ENCODE peak calls at places on chromosome X, in ten cellular contexts. Y is endothelial cell; S is NB4; Q is suprapubic skin; C is AG04450; L is body of pancreas; E is HepG2; M is fibroblast of lung; X is CD8-positive, alpha-beta T cell; N is A673. T is an unnamed sample.

GRCh38 chrX:2848806-2849420 is 20.2 kb downstream of the GYG2 start:
- DNase-seq in Y (no peak), Q (no peak), E (peak), S (peak), N (peak), L (no peak), X (no peak), C (no peak), M (peak), T (peak)

GRCh38 chrX:331145-331771 is 12.7 kb upstream of the GTPBP6 start:
- DNase-seq in Y (no peak), E (no peak), X (no peak), C (no peak), M (peak), S (peak), Q (no peak), L (no peak), N (peak), T (no peak)

GRCh38 chrX:50054147-50054546 is 131.8 kb downstream of the CLCN5 start:
- DNase-seq in S (no peak), Y (no peak), X (no peak), L (no peak), N (no peak), M (no peak), Q (no peak), C (no peak), E (no peak), T (no peak)

GRCh38 chrX:37060999-37061398 is 52.8 kb downstream of the FAM47C start:
- DNase-seq in C (peak), E (peak), Q (no peak), L (no peak), Y (peak), X (no peak), M (peak), S (peak), N (peak), T (peak)

GRCh38 chrX:39883664-39884063 is 214.1 kb downstream of the BCOR start:
- DNase-seq in L (no peak), N (no peak), E (no peak), S (no peak), M (no peak), C (no peak), Y (no peak), Q (no peak), X (no peak), T (no peak)

GRCh38 chrX:9573282-9574106 is 108.6 kb downstream of the TBL1X start:
- DNase-seq in C (no peak), X (no peak), E (no peak), S (no peak), M (no peak), Y (no peak), Q (no peak), L (peak), N (no peak), T (no peak)

GRCh38 chrX:56812515-56813105 is 83.6 kb downstream of the NBDY start:
- DNase-seq in Y (no peak), Q (no peak), N (no peak), S (no peak), M (peak), E (no peak), C (no peak), L (no peak), X (peak), T (no peak)

GRCh38 chrX:7088968-7089615 is 58.4 kb upstream of the STS start:
- DNase-seq in C (no peak), X (peak), Y (no peak), S (peak), M (no peak), Q (no peak), L (no peak), E (no peak), N (no peak), T (peak)

GRCh38 chrX:108036298-108036973 is 8.4 kb upstream of the VSIG1 start:
- DNase-seq in E (peak), L (no peak), Q (no peak), M (peak), N (no peak), S (peak), X (no peak), C (peak), Y (no peak), T (peak)

GRCh38 chrX:133698298-133698697 is 283.0 kb upstream of the GPC4 start:
- DNase-seq in S (no peak), E (no peak), Y (no peak), L (no peak), N (peak), X (no peak), M (peak), Q (no peak), C (peak), T (peak)

GRCh38 chrX:4277122-4277521 is 563.7 kb upstream of the PRKX start:
- DNase-seq in E (no peak), X (no peak), C (no peak), Q (no peak), Y (no peak), N (peak), M (no peak), L (no peak), S (peak), T (no peak)

GRCh38 chrX:8743126-8743732 is 11.3 kb upstream of the ANOS1 start:
- DNase-seq in X (peak), C (no peak), L (peak), Q (no peak), E (peak), N (peak), Y (peak), S (peak), M (peak), T (peak)

GRCh38 chrX:49040376-49040955 is 2.7 kb downstream of the TFE3 start:
- DNase-seq in M (peak), X (no peak), L (no peak), Q (no peak), N (peak), C (no peak), E (no peak), Y (no peak), S (no peak), T (peak)

GRCh38 chrX:139106111-139106510 is 394.6 kb upstream of the FGF13 start:
- DNase-seq in Q (no peak), X (no peak), L (no peak), Y (no peak), N (peak), E (no peak), S (no peak), C (no peak), M (peak), T (peak)
- TF ChIP-seq CTCF in Q (no peak), X (no peak), L (no peak), Y (no peak), N (no peak), E (no peak), S (no peak), C (no peak), M (no peak), T (no peak)

GRCh38 chrX:111169141-111169540 is 73.2 kb downstream of the PAK3 start:
- DNase-seq in Y (no peak), S (no peak), Q (no peak), E (no peak), L (no peak), X (no peak), M (no peak), C (no peak), N (no peak), T (no peak)

GRCh38 chrX:111170017-111170416 is 74.0 kb downstream of the PAK3 start:
- DNase-seq in Y (no peak), L (no peak), M (peak), S (peak), Q (no peak), C (no peak), N (no peak), X (no peak), E (no peak), T (no peak)

GRCh38 chrX:111167334-111167733 is 71.3 kb downstream of the PAK3 start:
- DNase-seq in S (peak), Y (no peak), M (no peak), Q (no peak), L (no peak), N (no peak), C (no peak), E (no peak), X (no peak), T (no peak)

GRCh38 chrX:111165902-111166301 is 69.9 kb downstream of the PAK3 start:
- DNase-seq in X (no peak), C (no peak), Q (no peak), Y (no peak), M (no peak), L (no peak), S (no peak), E (no peak), N (no peak), T (no peak)

GRCh38 chrX:111168314-111168713 is 72.3 kb downstream of the PAK3 start:
- DNase-seq in L (no peak), Q (no peak), E (peak), N (peak), S (peak), M (peak), X (no peak), C (no peak), Y (peak), T (peak)
- TF ChIP-seq CTCF in L (no peak), Q (no peak), E (peak), N (peak), S (peak), M (no peak), X (no peak), C (no peak), Y (no peak), T (peak)

DNA sequence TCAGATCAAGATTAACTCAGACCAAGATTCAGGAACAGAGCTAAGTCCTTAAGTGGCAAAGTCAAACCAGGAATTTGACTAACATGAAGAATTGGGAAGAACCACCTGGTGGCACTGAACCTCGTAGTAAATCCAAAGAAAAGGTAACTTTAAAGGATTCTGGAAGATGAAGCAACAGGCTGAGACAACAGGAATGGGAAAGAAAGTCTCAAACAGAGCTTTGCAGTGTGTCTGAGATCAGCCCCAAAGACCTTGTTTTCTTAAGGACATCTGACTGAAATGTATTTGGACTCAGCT is 126.1 kb downstream of the ASB9 start:
- DNase-seq in S (no peak), M (no peak), L (no peak), N (no peak), Q (no peak), E (no peak), Y (no peak), X (no peak), C (no peak), T (no peak)
- TF ChIP-seq CTCF in S (no peak), M (no peak), L (no peak), N (no peak), Q (no peak), E (no peak), Y (no peak), X (no peak), C (no peak), T (no peak)

DNA sequence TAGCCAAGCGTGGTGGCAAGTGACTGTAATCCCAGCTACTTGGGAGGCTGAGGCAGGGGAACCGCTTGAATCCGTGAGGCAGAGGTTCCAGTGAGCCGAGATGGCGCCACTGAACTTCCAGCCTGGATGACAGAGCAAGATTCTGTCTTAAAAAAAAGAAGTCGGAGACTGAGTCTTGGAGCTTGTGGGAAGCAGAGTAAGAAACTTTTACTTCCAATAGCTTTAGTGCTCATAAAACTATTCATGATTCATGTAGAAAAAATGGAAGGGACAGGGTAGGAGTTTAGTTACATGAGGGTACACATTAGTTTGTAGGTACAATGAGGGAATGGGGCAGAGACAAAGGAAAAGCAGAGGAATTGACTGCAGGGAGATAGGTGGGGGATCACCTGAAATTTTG is 19.3 kb downstream of the RAP2C start:
- DNase-seq in X (no peak), Y (no peak), M (no peak), N (no peak), Q (no peak), E (no peak), L (no peak), C (no peak), S (no peak), T (no peak)
- TF ChIP-seq CTCF in X (no peak), Y (no peak), M (no peak), N (no peak), Q (no peak), E (no peak), L (no peak), C (no peak), S (no peak), T (no peak)

DNA sequence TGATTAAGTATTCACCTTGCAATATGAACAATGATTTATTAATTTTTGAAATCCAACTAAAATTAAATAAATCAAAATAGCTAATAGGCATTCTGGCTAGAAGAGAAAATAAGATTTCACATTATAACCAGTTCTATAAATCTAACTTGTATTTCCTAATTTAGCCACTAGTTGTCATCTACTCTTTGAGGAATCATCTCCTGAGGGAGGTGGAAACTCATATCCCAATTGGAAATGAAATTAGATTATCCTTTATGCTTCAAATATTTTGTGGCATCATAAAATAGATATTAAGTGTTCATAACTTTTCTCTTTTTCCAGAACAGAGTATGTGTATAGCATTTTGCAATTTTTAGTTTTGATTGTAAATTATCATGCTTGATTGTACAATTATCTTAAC is 558.5 kb upstream of the DIAPH2 start:
- DNase-seq in C (no peak), S (no peak), E (no peak), L (no peak), M (no peak), Y (no peak), Q (no peak), N (peak), X (no peak), T (no peak)
- TF ChIP-seq CTCF in C (peak), S (no peak), E (no peak), L (no peak), M (peak), Y (peak), Q (no peak), N (peak), X (no peak), T (no peak)

GRCh38 chrX:117982702-117983392 is 133.8 kb downstream of the KLHL13 start:
- DNase-seq in M (no peak), L (no peak), N (peak), Q (no peak), E (no peak), X (no peak), Y (no peak), C (no peak), S (no peak), T (no peak)

GRCh38 chrX:117989512-117989911 is 127.1 kb downstream of the KLHL13 start:
- DNase-seq in Q (no peak), E (no peak), X (no peak), S (no peak), C (no peak), L (no peak), Y (no peak), M (no peak), N (no peak), T (no peak)

GRCh38 chrX:117990438-117990837 is 126.2 kb downstream of the KLHL13 start:
- DNase-seq in C (peak), S (no peak), N (no peak), Q (no peak), M (peak), X (no peak), L (no peak), E (no peak), Y (no peak), T (peak)

GRCh38 chrX:117987376-117987775 is 129.2 kb downstream of the KLHL13 start:
- DNase-seq in M (peak), S (no peak), Y (no peak), E (no peak), N (no peak), X (no peak), L (no peak), C (no peak), Q (no peak), T (no peak)

DNA sequence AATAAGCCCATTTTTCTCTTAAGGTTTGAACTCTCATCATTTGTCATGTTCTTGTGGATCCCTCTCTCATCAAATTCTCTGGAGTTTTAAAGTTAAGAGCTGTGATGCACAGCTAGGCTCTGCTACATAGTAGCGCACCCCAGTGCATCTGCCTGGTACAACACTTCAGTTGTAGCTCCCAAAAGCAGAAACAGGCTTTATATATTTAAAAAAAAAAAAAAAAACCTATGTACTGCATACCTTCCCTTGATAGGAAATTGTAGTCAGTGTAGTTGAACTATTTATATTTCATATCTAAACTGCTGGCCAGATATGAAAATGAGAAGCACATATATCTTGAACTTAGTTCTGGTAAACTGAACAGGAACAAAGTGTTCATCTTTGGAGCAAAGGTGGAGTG is 131.4 kb downstream of the KLHL13 start:
- DNase-seq in Y (peak), Q (no peak), L (peak), X (no peak), C (no peak), N (peak), E (no peak), S (peak), M (peak), T (no peak)
- TF ChIP-seq CTCF in Y (no peak), Q (no peak), L (no peak), X (no peak), C (peak), N (peak), E (peak), S (peak), M (peak), T (no peak)

GRCh38 chrX:46545111-46546005 is at the start of gene ZNF674:
- DNase-seq in M (peak), S (peak), Y (peak), N (peak), Q (peak), L (peak), X (peak), C (peak), E (peak), T (peak)
- TF ChIP-seq CTCF in M (no peak), S (peak), Y (no peak), N (peak), Q (peak), L (peak), X (no peak), C (peak), E (peak), T (peak)

DNA sequence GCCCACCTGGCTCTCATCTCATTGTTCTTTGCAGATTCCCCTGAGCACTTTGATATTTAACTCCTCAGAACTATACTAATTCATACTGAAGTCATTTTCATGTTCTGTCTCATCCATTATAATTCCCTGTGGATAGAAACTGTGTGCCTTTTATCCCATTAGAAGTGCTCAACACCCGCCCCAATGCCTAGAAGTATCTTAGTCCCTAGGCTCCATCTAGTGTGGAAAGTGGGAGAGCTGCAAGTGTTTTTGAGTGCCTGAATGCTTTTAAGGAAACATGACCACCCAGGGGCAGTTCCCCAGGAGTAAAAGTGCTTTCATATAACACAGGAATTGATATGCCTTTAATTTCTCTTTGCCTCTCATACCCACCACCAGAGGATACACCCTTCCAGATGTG is 117.0 kb downstream of the CHRDL1 start:
- DNase-seq in S (no peak), X (no peak), Y (no peak), E (no peak), M (no peak), L (no peak), N (peak), C (no peak), Q (no peak), T (no peak)
- TF ChIP-seq CTCF in S (no peak), X (no peak), Y (no peak), E (no peak), M (no peak), L (no peak), N (peak), C (no peak), Q (no peak), T (peak)

GRCh38 chrX:149938427-149939270 is at the start of gene EOLA2:
- DNase-seq in L (peak), N (peak), C (peak), X (peak), M (peak), S (peak), E (peak), Q (peak), Y (peak), T (peak)

GRCh38 chrX:149939271-149940014 is 1.2 kb upstream of the EOLA2 start:
- DNase-seq in E (peak), M (peak), Y (peak), N (peak), S (peak), C (peak), X (peak), Q (peak), L (peak), T (peak)

GRCh38 chrX:149937881-149938426 is 337 bp downstream of the EOLA2 start:
- DNase-seq in N (no peak), L (peak), Q (no peak), Y (peak), M (peak), X (peak), E (no peak), S (peak), C (no peak), T (no peak)

GRCh38 chrX:149940015-149940716 is 1.9 kb upstream of the EOLA2 start:
- DNase-seq in S (peak), M (peak), X (peak), L (peak), E (peak), C (peak), N (peak), Q (peak), Y (peak), T (peak)
- TF ChIP-seq CTCF in S (peak), M (peak), X (peak), L (peak), E (peak), C (peak), N (peak), Q (no peak), Y (no peak), T (no peak)

GRCh38 chrX:87663421-87663820 is 145.8 kb downstream of the KLHL4 start:
- DNase-seq in E (no peak), S (no peak), L (no peak), X (no peak), Q (no peak), M (no peak), Y (no peak), C (no peak), N (no peak), T (no peak)

GRCh38 chrX:87661761-87662160 is 144.2 kb downstream of the KLHL4 start:
- DNase-seq in E (no peak), N (no peak), X (no peak), M (peak), C (no peak), L (no peak), Y (no peak), S (no peak), Q (no peak), T (no peak)

GRCh38 chrX:87664381-87664780 is 146.8 kb downstream of the KLHL4 start:
- DNase-seq in S (peak), N (peak), Y (no peak), E (no peak), X (no peak), C (no peak), L (no peak), Q (no peak), M (peak), T (peak)
- TF ChIP-seq CTCF in S (no peak), N (peak), Y (peak), E (peak), X (no peak), C (peak), L (peak), Q (no peak), M (peak), T (peak)

T was measured in MCF 10A.